ENCODE peak calls at places on chromosomes 5 and 9, in four cellular contexts. One of them, this sample, is unnamed.

GRCh38 chr9:20684865-20685696 is 1.0 kb downstream of the FOCAD start:
- DNase-seq in naive thymus-derived CD8-positive, alpha-beta T cell: no peak
- DNase-seq in dermis microvascular lymphatic vessel endothelial cell: peak; percentile 94
- DNase-seq in ACHN: no peak
- DNase-seq in this sample: peak; percentile 95

GRCh38 chr9:95268681-95269080 is 48.8 kb downstream of the FANCC start:
- DNase-seq in naive thymus-derived CD8-positive, alpha-beta T cell: no peak
- DNase-seq in dermis microvascular lymphatic vessel endothelial cell: peak; percentile 75
- DNase-seq in ACHN: peak; percentile 51
- DNase-seq in this sample: peak; percentile 88

GRCh38 chr9:13841801-13842462 is 472.0 kb downstream of the NFIB start:
- DNase-seq in naive thymus-derived CD8-positive, alpha-beta T cell: no peak
- DNase-seq in dermis microvascular lymphatic vessel endothelial cell: no peak
- DNase-seq in ACHN: no peak
- DNase-seq in this sample: no peak

GRCh38 chr5:113268232-113268631 is 166.6 kb downstream of the TSSK1B start:
- DNase-seq in naive thymus-derived CD8-positive, alpha-beta T cell: no peak
- DNase-seq in dermis microvascular lymphatic vessel endothelial cell: no peak
- DNase-seq in ACHN: no peak
- DNase-seq in this sample: no peak

GRCh38 chr9:70496244-70496643 is 81.8 kb upstream of the KLF9 start:
- DNase-seq in naive thymus-derived CD8-positive, alpha-beta T cell: no peak
- DNase-seq in dermis microvascular lymphatic vessel endothelial cell: no peak
- DNase-seq in ACHN: no peak
- DNase-seq in this sample: no peak

GRCh38 chr9:72092820-72093219 is 32.4 kb upstream of the C9orf57 start:
- DNase-seq in naive thymus-derived CD8-positive, alpha-beta T cell: no peak
- DNase-seq in dermis microvascular lymphatic vessel endothelial cell: no peak
- DNase-seq in ACHN: no peak
- DNase-seq in this sample: peak; percentile 5

GRCh38 chr5:176632777-176633176 is 2.3 kb downstream of the EIF4E1B start:
- DNase-seq in naive thymus-derived CD8-positive, alpha-beta T cell: no peak
- DNase-seq in dermis microvascular lymphatic vessel endothelial cell: no peak
- DNase-seq in ACHN: no peak
- DNase-seq in this sample: no peak

GRCh38 chr5:75886706-75887105 is 169.5 kb upstream of the POC5 start:
- DNase-seq in naive thymus-derived CD8-positive, alpha-beta T cell: no peak
- DNase-seq in dermis microvascular lymphatic vessel endothelial cell: no peak
- DNase-seq in ACHN: peak; percentile 19
- DNase-seq in this sample: no peak

GRCh38 chr9:93501406-93501805 is 48.0 kb upstream of the FAM120AOS start:
- DNase-seq in naive thymus-derived CD8-positive, alpha-beta T cell: no peak
- DNase-seq in dermis microvascular lymphatic vessel endothelial cell: no peak
- DNase-seq in ACHN: peak; percentile 15
- DNase-seq in this sample: peak; percentile 44

GRCh38 chr9:119251951-119252350 is 117.3 kb downstream of the BRINP1 start:
- DNase-seq in naive thymus-derived CD8-positive, alpha-beta T cell: no peak
- DNase-seq in dermis microvascular lymphatic vessel endothelial cell: no peak
- DNase-seq in ACHN: no peak
- DNase-seq in this sample: no peak

GRCh38 chr5:5387192-5387591 is 35.3 kb upstream of the ICE1 start:
- DNase-seq in naive thymus-derived CD8-positive, alpha-beta T cell: no peak
- DNase-seq in dermis microvascular lymphatic vessel endothelial cell: no peak
- DNase-seq in ACHN: peak; percentile 72
- DNase-seq in this sample: no peak

GRCh38 chr5:7397005-7397546 is 1.1 kb downstream of the ADCY2 start:
- DNase-seq in naive thymus-derived CD8-positive, alpha-beta T cell: no peak
- DNase-seq in dermis microvascular lymphatic vessel endothelial cell: no peak
- DNase-seq in ACHN: no peak
- DNase-seq in this sample: no peak

GRCh38 chr9:23342296-23342695 is 483.7 kb downstream of the ELAVL2 start:
- DNase-seq in naive thymus-derived CD8-positive, alpha-beta T cell: no peak
- DNase-seq in dermis microvascular lymphatic vessel endothelial cell: no peak
- DNase-seq in ACHN: no peak
- DNase-seq in this sample: no peak

This sample was measured in lung microvascular endothelial cell.